ENCODE peak calls at places on chromosomes 6 and 20, in ten cellular contexts. N, T, Z, G, M, U, Y, B, A and I are unnamed samples.

GRCh38 chr6:16380220-16380809 is 141.9 kb downstream of the GMPR start:
- DNase-seq in N (no peak), T (no peak), Z (peak; percentile 36), G (no peak), M (no peak), U (no peak), Y (no peak), B (no peak), A (peak; percentile 32), I (no peak)

GRCh38 chr20:3871549-3872265 is 17.5 kb upstream of the PANK2 start:
- DNase-seq in N (no peak), T (no peak), Z (no peak), G (no peak), M (peak; percentile 50), U (peak; percentile 26), Y (no peak), B (no peak), A (no peak), I (no peak)

GRCh38 chr6:75397806-75398465 is 95.7 kb downstream of the FILIP1 start:
- DNase-seq in N (no peak), T (no peak), Z (no peak), G (no peak), M (peak; percentile 38), U (no peak), Y (no peak), B (no peak), A (no peak), I (no peak)

GRCh38 chr20:48957053-48957481 is 35.6 kb downstream of the ARFGEF2 start:
- DNase-seq in N (no peak), T (no peak), Z (no peak), G (no peak), M (no peak), U (no peak), Y (no peak), B (no peak), A (no peak), I (no peak)

GRCh38 chr6:5295612-5296011 is 34.3 kb downstream of the FARS2 start:
- DNase-seq in N (no peak), T (no peak), Z (no peak), G (no peak), M (peak; percentile 63), U (no peak), Y (no peak), B (no peak), A (no peak), I (no peak)

GRCh38 chr6:119350202-119351004 is 842 bp upstream of the MAN1A1 start:
- DNase-seq in N (peak; percentile 60), T (no peak), Z (peak; percentile 51), G (no peak), M (peak; percentile 82), U (peak; percentile 68), Y (no peak), B (no peak), A (peak; percentile 15), I (no peak)

GRCh38 chr6:34529665-34530327 is 26.3 kb downstream of the SPDEF start:
- DNase-seq in N (no peak), T (no peak), Z (no peak), G (no peak), M (no peak), U (peak; percentile 32), Y (no peak), B (no peak), A (no peak), I (no peak)

GRCh38 chr6:127342946-127343752 is at the start of gene ECHDC1:
- DNase-seq in N (peak; percentile 81), T (peak; percentile 47), Z (peak; percentile 82), G (peak; percentile 57), M (peak; percentile 72), U (peak; percentile 80), Y (peak; percentile 69), B (peak; percentile 59), A (peak; percentile 86), I (peak; percentile 57)

GRCh38 chr6:16181429-16182359 is 52.8 kb downstream of the MYLIP start:
- DNase-seq in N (no peak), T (no peak), Z (no peak), G (peak; percentile 51), M (no peak), U (no peak), Y (no peak), B (no peak), A (no peak), I (no peak)

GRCh38 chr6:42781546-42781810 is 374 bp upstream of the BICRAL start:
- DNase-seq in N (peak; percentile 45), T (no peak), Z (no peak), G (no peak), M (peak; percentile 38), U (no peak), Y (no peak), B (no peak), A (peak; percentile 54), I (no peak)

GRCh38 chr6:136889271-136890193 is 32.6 kb upstream of the SLC35D3 start:
- DNase-seq in N (no peak), T (no peak), Z (no peak), G (no peak), M (no peak), U (no peak), Y (no peak), B (no peak), A (no peak), I (no peak)

GRCh38 chr6:132734694-132735236 is 20.9 kb upstream of the VNN1 start:
- DNase-seq in N (no peak), T (no peak), Z (no peak), G (no peak), M (peak; percentile 76), U (peak; percentile 37), Y (no peak), B (no peak), A (no peak), I (no peak)

GRCh38 chr6:4176907-4177306 is 41.5 kb upstream of the ECI2 start:
- DNase-seq in N (no peak), T (no peak), Z (no peak), G (no peak), M (no peak), U (no peak), Y (no peak), B (no peak), A (no peak), I (no peak)

DNA sequence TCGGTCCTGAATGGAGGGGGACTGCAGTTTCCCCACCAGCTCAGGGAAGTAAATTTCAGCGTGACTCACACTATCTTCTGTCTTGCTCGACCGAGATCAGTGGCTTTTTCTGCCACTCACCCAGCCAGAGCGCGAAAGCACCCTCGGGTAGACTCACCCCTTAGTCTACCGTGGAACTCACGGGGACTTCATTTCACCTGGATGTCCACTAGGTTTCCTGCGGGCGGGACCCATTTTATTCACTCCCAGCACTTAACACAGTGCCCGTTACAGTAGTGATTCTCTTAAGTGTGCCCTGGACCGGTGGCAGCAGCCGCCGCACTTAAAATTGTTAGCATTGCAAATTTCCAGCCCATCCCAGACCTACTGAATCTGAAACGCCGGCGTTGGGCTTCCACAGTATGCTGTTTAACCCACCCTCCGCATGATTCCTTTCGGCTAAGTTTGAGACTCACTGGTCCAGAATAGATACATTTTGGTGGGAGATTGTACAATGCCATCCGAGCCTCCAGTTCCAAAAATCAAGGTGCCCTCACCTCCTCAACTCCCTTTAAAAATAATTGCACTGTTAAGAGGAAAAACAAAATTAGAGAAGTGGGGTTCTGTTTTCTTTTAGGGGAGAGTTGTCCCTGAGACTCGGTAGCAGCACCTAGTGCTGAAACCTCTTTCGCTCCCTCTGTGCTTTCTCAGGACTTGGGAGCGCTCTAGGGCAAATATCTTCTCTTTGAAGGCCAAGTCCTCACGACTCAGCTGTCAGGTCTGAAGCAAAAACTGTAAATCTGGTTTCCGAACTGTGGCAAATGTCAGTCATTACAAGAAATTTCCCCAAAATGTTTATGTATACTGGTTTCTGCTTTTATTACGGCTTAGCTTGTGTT is 1.0 kb downstream of the SMPDL3A start:
- DNase-seq in N (peak; percentile 57), T (no peak), Z (peak; percentile 51), G (peak; percentile 27), M (peak; percentile 61), U (peak; percentile 59), Y (no peak), B (no peak), A (peak; percentile 34), I (no peak)
- TF ChIP-seq CTCF in N (no peak), T (no peak), Z (no peak), G (no peak), M (peak; percentile 35), U (no peak), Y (no peak), B (no peak), A (no peak), I (no peak)

GRCh38 chr6:126252154-126252553 is 87.8 kb upstream of the CENPW start:
- DNase-seq in N (no peak), T (no peak), Z (no peak), G (no peak), M (no peak), U (no peak), Y (no peak), B (no peak), A (no peak), I (no peak)
- TF ChIP-seq CTCF in N (no peak), T (no peak), Z (no peak), G (no peak), M (no peak), U (no peak), Y (no peak), B (no peak), A (no peak), I (no peak)

DNA sequence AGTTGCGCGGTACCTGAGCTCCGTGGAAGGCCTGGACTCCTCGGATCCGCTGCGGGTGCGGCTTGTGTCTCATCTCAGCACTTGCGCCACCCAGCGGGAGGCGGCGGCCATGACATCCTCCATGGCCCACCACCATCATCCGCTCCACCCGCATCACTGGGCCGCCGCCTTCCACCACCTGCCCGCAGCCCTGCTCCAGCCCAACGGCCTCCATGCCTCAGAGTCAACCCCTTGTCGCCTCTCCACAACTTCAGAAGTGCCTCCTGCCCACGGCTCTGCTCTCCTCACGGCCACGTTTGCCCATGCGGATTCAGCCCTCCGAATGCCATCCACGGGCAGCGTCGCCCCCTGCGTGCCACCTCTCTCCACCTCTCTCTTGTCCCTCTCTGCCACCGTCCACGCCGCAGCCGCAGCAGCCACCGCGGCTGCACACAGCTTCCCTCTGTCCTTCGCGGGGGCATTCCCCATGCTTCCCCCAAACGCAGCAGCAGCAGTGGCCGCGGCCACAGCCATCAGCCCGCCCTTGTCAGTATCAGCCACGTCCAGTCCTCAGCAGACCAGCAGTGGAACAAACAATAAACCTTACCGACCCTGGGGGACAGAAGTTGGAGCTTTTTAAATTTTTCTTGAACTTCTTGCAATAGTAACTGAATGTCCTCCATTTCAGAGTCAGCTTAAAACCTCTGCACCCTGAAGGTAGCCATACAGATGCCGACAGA is 9.9 kb downstream of the HEY2 start:
- DNase-seq in N (no peak), T (no peak), Z (no peak), G (no peak), M (no peak), U (no peak), Y (peak; percentile 42), B (no peak), A (peak; percentile 87), I (no peak)
- TF ChIP-seq CTCF in N (no peak), T (peak; percentile 41), Z (no peak), G (no peak), M (peak; percentile 35), U (peak; percentile 15), Y (peak; percentile 46), B (peak; percentile 7), A (peak; percentile 73), I (no peak)

DNA sequence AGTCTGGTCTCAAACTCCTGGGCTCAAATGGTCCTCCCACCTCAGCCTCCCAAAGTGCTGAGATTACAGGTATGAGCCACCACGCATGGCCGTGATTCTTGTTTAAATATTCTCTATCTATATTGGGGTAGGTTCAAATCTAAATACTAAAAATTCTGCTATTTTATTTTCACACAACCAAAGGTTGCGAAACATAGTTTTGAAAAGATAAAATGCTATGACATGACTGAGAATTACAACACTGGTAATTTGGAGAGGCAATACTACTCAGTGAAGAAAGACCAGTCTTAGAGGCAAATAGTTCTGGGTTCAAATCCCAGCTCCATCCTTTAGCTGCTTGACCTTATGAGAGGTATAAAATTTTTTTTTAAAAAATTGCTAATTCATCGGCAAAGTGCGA is 137.0 kb upstream of the PREP start:
- DNase-seq in N (no peak), T (no peak), Z (no peak), G (no peak), M (no peak), U (no peak), Y (no peak), B (no peak), A (no peak), I (no peak)
- TF ChIP-seq CTCF in N (no peak), T (no peak), Z (no peak), G (no peak), M (no peak), U (no peak), Y (no peak), B (no peak), A (no peak), I (no peak)